ENCODE peak calls at places on chromosome 1, in five cellular contexts. C is fibroblast of pulmonary artery, L is left ventricle myocardium inferior, U is kidney, Z is thoracic aorta. H is an unnamed sample.

GRCh38 chr1:239795289-239795688 is 296.4 kb upstream of the FMN2 start:
- DNase-seq in L (no peak), U (no peak), C (no peak), Z (no peak), H (no peak)

GRCh38 chr1:224211262-224211962 is 28.4 kb downstream of the DEGS1 start:
- DNase-seq in C (peak; percentile 81), L (no peak), U (no peak), Z (no peak), H (peak; percentile 37)

GRCh38 chr1:78145105-78145580 is 99.4 kb downstream of the GIPC2 start:
- DNase-seq in U (no peak), C (peak; percentile 83), Z (no peak), L (peak; percentile 21), H (peak; percentile 68)

GRCh38 chr1:217717959-217718358 is 86.8 kb downstream of the SPATA17 start:
- DNase-seq in L (no peak), U (no peak), Z (no peak), C (no peak), H (no peak)

GRCh38 chr1:180510882-180511281 is 8.5 kb upstream of the ACBD6 start:
- DNase-seq in C (no peak), U (no peak), L (no peak), Z (no peak), H (no peak)

GRCh38 chr1:58529288-58529687 is 17.2 kb downstream of the OMA1 start:
- DNase-seq in Z (no peak), U (no peak), C (no peak), L (no peak), H (no peak)

GRCh38 chr1:8061673-8062386 is 35.7 kb upstream of the ERRFI1 start:
- DNase-seq in Z (no peak), L (no peak), C (peak; percentile 43), U (no peak), H (peak; percentile 57)

GRCh38 chr1:152190589-152190988 is 31.6 kb upstream of the RPTN start:
- DNase-seq in Z (no peak), U (no peak), L (no peak), C (peak; percentile 66), H (no peak)

GRCh38 chr1:119674835-119675289 is 26.8 kb upstream of the ZNF697 start:
- DNase-seq in U (no peak), L (no peak), Z (no peak), C (peak; percentile 67), H (peak; percentile 86)

GRCh38 chr1:234546890-234547788 is 62.8 kb downstream of the IRF2BP2 start:
- DNase-seq in L (no peak), C (no peak), U (no peak), Z (no peak), H (no peak)

GRCh38 chr1:79982218-79982617 is 975.7 kb upstream of the ADGRL4 start:
- DNase-seq in C (peak; percentile 97), U (peak; percentile 39), L (peak; percentile 83), Z (peak; percentile 3), H (peak; percentile 25)

GRCh38 chr1:149888999-149889289 is 10.4 kb upstream of the BOLA1 start:
- DNase-seq in C (peak; percentile 65), L (no peak), Z (no peak), U (no peak), H (peak; percentile 54)

GRCh38 chr1:70896224-70896623 is 151.4 kb downstream of the PTGER3 start:
- DNase-seq in Z (no peak), U (no peak), L (no peak), C (no peak), H (no peak)

GRCh38 chr1:17935230-17935629 is 172.4 kb upstream of the IGSF21 start:
- DNase-seq in C (no peak), Z (no peak), U (no peak), L (no peak), H (no peak)

GRCh38 chr1:29395724-29396437 is 159.6 kb downstream of the PTPRU start:
- DNase-seq in C (no peak), Z (no peak), L (no peak), U (no peak), H (no peak)

GRCh38 chr1:31697369-31697984 is 6.3 kb downstream of the COL16A1 start:
- DNase-seq in Z (no peak), C (no peak), L (no peak), U (no peak), H (no peak)

GRCh38 chr1:182588460-182589396 is at the start of gene RNASEL:
- DNase-seq in U (peak; percentile 88), L (peak; percentile 68), Z (no peak), C (peak; percentile 74), H (peak; percentile 63)

GRCh38 chr1:241608379-241609033 is 31.7 kb downstream of the CHML start:
- DNase-seq in Z (no peak), L (no peak), U (no peak), C (peak; percentile 32), H (peak; percentile 46)

GRCh38 chr1:94634977-94635416 is 93.4 kb upstream of the F3 start:
- DNase-seq in U (no peak), L (no peak), C (peak; percentile 20), Z (no peak), H (no peak)

GRCh38 chr1:11180342-11180744 is 8.8 kb upstream of the ANGPTL7 start:
- DNase-seq in U (no peak), C (peak; percentile 36), Z (no peak), L (no peak), H (peak; percentile 76)

GRCh38 chr1:43305461-43305860 is 4.7 kb downstream of the TIE1 start:
- DNase-seq in L (no peak), Z (no peak), U (no peak), C (no peak), H (no peak)

GRCh38 chr1:90902672-90903071 is 119.2 kb downstream of the ZNF644 start:
- DNase-seq in Z (no peak), U (no peak), C (no peak), L (no peak), H (no peak)

GRCh38 chr1:110850632-110851031 is 22.3 kb upstream of the CD53 start:
- DNase-seq in Z (no peak), C (no peak), L (no peak), U (no peak), H (no peak)

GRCh38 chr1:102891868-102892625 is 216.3 kb downstream of the COL11A1 start:
- DNase-seq in L (no peak), U (no peak), Z (no peak), C (peak; percentile 87), H (peak; percentile 86)

GRCh38 chr1:27372808-27373690 is 1.6 kb downstream of the FCN3 start:
- DNase-seq in U (no peak), Z (no peak), C (no peak), L (no peak), H (no peak)

GRCh38 chr1:18711561-18712253 is 81.1 kb downstream of the PAX7 start:
- DNase-seq in Z (no peak), L (no peak), U (no peak), C (no peak), H (no peak)

GRCh38 chr1:109235137-109235536 is 14.2 kb upstream of the CELSR2 start:
- DNase-seq in Z (no peak), U (no peak), C (no peak), L (no peak), H (no peak)

GRCh38 chr1:112394743-112395062 is 1.3 kb upstream of the CTTNBP2NL start:
- DNase-seq in L (no peak), U (no peak), C (no peak), Z (no peak), H (no peak)

GRCh38 chr1:8941906-8942305 is 3.8 kb upstream of the CA6 start:
- DNase-seq in C (peak; percentile 84), L (no peak), Z (no peak), U (no peak), H (peak; percentile 63)

GRCh38 chr1:5733596-5733995 is 258.6 kb downstream of the NPHP4 start:
- DNase-seq in C (no peak), L (no peak), Z (no peak), U (peak; percentile 46), H (no peak)

GRCh38 chr1:43858324-43858723 is 75.3 kb upstream of the ARTN start:
- DNase-seq in Z (no peak), U (no peak), C (peak; percentile 95), L (no peak), H (peak; percentile 98)

GRCh38 chr1:155455588-155456195 is 106.9 kb downstream of the ASH1L start:
- DNase-seq in Z (no peak), C (peak; percentile 42), L (no peak), U (no peak), H (no peak)

GRCh38 chr1:192724670-192725069 is 84.2 kb upstream of the RGS2 start:
- DNase-seq in U (no peak), Z (no peak), L (no peak), C (no peak), H (peak; percentile 88)

GRCh38 chr1:43286115-43286514 is 734 bp upstream of the C1orf210 start:
- DNase-seq in U (peak; percentile 58), Z (no peak), L (no peak), C (no peak), H (no peak)

GRCh38 chr1:245837741-245838140 is 669.3 kb downstream of the SMYD3 start:
- DNase-seq in C (peak; percentile 33), U (no peak), L (no peak), Z (no peak), H (no peak)

GRCh38 chr1:2045468-2046224 is 4.6 kb upstream of the PRKCZ start:
- DNase-seq in Z (no peak), U (no peak), C (peak; percentile 50), L (no peak), H (no peak)

GRCh38 chr1:189678779-189679178 is 798.9 kb downstream of the BRINP3 start:
- DNase-seq in U (no peak), Z (no peak), C (no peak), L (no peak), H (no peak)
- TF ChIP-seq CTCF in U (no peak), Z (no peak), C (peak; percentile 44), L (no peak), H (no peak)

GRCh38 chr1:196997428-196997827 is 20.1 kb downstream of the CFHR5 start:
- DNase-seq in C (peak; percentile 82), L (no peak), Z (no peak), U (no peak), H (peak; percentile 49)
- TF ChIP-seq CTCF in C (peak; percentile 16), L (no peak), Z (no peak), U (no peak), H (peak; percentile 7)

DNA sequence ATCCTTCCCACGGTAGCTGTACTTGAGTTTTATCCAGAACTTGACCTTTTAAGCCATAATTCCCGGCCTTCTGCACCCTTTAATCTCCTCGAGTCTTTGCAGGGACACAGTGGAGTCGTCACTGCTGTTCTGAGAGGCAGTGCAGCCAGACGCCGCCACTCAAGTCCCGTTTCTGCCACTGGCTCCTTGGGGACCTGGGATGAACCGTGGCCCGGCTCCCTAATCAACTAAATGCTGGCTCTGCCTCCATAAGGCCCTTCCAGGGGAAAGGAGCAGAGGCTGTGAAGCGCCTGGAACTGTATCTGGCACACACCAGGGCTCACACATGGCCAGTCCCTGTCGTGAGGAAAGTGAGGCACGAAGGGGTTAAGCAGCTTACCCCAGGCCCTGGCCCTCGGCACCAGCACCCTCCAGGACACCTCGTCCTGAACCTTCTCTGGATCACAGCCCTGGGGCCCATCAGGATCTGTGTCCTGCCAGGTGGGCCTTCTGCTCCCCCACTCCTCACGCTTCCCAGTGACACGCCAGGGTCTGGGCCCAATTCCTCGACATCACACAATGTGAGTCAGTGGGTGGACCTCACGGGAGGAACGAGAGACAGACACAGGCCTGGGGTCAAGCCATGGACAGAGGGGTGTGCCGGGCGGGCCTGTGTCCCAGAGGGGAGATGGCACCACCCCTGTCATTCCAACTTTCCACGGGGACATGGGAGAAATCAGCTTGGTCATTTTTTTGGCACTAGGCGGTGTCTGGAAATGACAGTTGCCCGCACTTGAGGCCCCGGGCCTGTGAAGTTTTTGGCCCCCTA is 23.5 kb upstream of the C1orf174 start:
- DNase-seq in L (no peak), U (peak; percentile 40), Z (no peak), C (no peak), H (no peak)
- TF ChIP-seq CTCF in L (no peak), U (no peak), Z (no peak), C (no peak), H (no peak)

GRCh38 chr1:41322835-41323234 is 38.4 kb upstream of the FOXO6 start:
- DNase-seq in U (no peak), Z (no peak), C (no peak), L (peak; percentile 44), H (peak; percentile 10)
- TF ChIP-seq CTCF in U (peak; percentile 51), Z (no peak), C (peak; percentile 23), L (peak; percentile 69), H (peak; percentile 72)